ENCODE peak calls at places on chromosomes 11 and 22, in four cellular contexts. One of them, this sample, is unnamed.

GRCh38 chr11:107017433-107018227 is 646 bp downstream of the GUCY1A2 start:
- DNase-seq in EH: peak
- DNase-seq in progenitor cell of endocrine pancreas: peak
- DNase-seq in Ammon's horn: peak
- DNase-seq in this sample: peak

GRCh38 chr22:35426801-35427140 is 26.8 kb downstream of the MCM5 start:
- DNase-seq in progenitor cell of endocrine pancreas: no peak
- DNase-seq in Ammon's horn: no peak
- DNase-seq in EH: no peak
- DNase-seq in this sample: no peak

GRCh38 chr22:50672471-50673230 is at the start of gene SHANK3:
- DNase-seq in progenitor cell of endocrine pancreas: no peak
- DNase-seq in EH: no peak
- DNase-seq in Ammon's horn: no peak
- DNase-seq in this sample: no peak

GRCh38 chr11:73152086-73152853 is 10.2 kb upstream of the FCHSD2 start:
- DNase-seq in EH: no peak
- DNase-seq in progenitor cell of endocrine pancreas: no peak
- DNase-seq in Ammon's horn: no peak
- DNase-seq in this sample: no peak

GRCh38 chr11:131302831-131303230 is 67.6 kb upstream of the NTM start:
- DNase-seq in EH: no peak
- DNase-seq in progenitor cell of endocrine pancreas: no peak
- DNase-seq in Ammon's horn: no peak
- DNase-seq in this sample: no peak

GRCh38 chr11:14446701-14447169 is 52.9 kb downstream of the COPB1 start:
- DNase-seq in EH: peak
- DNase-seq in progenitor cell of endocrine pancreas: no peak
- DNase-seq in Ammon's horn: no peak
- DNase-seq in this sample: no peak

GRCh38 chr11:129312741-129313587 is 62.7 kb upstream of the BARX2 start:
- DNase-seq in EH: no peak
- DNase-seq in Ammon's horn: peak
- DNase-seq in progenitor cell of endocrine pancreas: no peak
- DNase-seq in this sample: no peak

GRCh38 chr11:61413496-61413895 is 16.3 kb downstream of the CPSF7 start:
- DNase-seq in EH: peak
- DNase-seq in Ammon's horn: no peak
- DNase-seq in progenitor cell of endocrine pancreas: no peak
- DNase-seq in this sample: no peak

GRCh38 chr11:128715691-128716153 is 21.9 kb downstream of the FLI1 start:
- DNase-seq in Ammon's horn: no peak
- DNase-seq in progenitor cell of endocrine pancreas: no peak
- DNase-seq in EH: peak
- DNase-seq in this sample: no peak

GRCh38 chr11:76526878-76527277 is 82.1 kb downstream of the EMSY start:
- DNase-seq in progenitor cell of endocrine pancreas: no peak
- DNase-seq in Ammon's horn: no peak
- DNase-seq in EH: no peak
- DNase-seq in this sample: no peak

GRCh38 chr11:57116654-57117053 is 65.1 kb upstream of the LRRC55 start:
- DNase-seq in EH: peak
- DNase-seq in Ammon's horn: peak
- DNase-seq in progenitor cell of endocrine pancreas: no peak
- DNase-seq in this sample: no peak

GRCh38 chr22:35149149-35149548 is 83.2 kb downstream of the ISX start:
- DNase-seq in progenitor cell of endocrine pancreas: no peak
- DNase-seq in EH: no peak
- DNase-seq in Ammon's horn: no peak
- DNase-seq in this sample: no peak

GRCh38 chr22:32202539-32203180 is 2.2 kb downstream of the RFPL2 start:
- DNase-seq in Ammon's horn: peak
- DNase-seq in progenitor cell of endocrine pancreas: peak
- DNase-seq in EH: peak
- DNase-seq in this sample: peak